ENCODE peak calls at places on chromosomes 13 and 19, in ten cellular contexts. F, Y, Q, K, P, B, A, Z, U and W are unnamed samples.

GRCh38 chr19:53998223-53998622 is 6.8 kb downstream of the CACNG6 start:
- DNase-seq in P (no peak), K (no peak), U (no peak), Z (no peak), B (no peak), Q (no peak), Y (no peak), A (no peak), F (no peak), W (no peak)

GRCh38 chr19:31356587-31357314 is 7.5 kb upstream of the TSHZ3 start:
- DNase-seq in Y (peak; percentile 54), Z (peak; percentile 51), U (no peak), B (no peak), F (peak; percentile 45), P (no peak), K (no peak), Q (no peak), A (no peak), W (no peak)

GRCh38 chr13:51927129-51927528 is 65.4 kb downstream of the CCDC70 start:
- DNase-seq in A (no peak), P (no peak), Q (no peak), U (no peak), K (no peak), Y (no peak), F (no peak), B (no peak), Z (no peak), W (no peak)

GRCh38 chr13:27852491-27852890 is 60.2 kb downstream of the GSX1 start:
- DNase-seq in U (no peak), Y (no peak), Q (no peak), A (no peak), B (no peak), Z (no peak), K (no peak), F (no peak), P (no peak), W (no peak)

GRCh38 chr19:19606021-19606420 is 12.5 kb downstream of the PBX4 start:
- DNase-seq in A (no peak), Y (no peak), B (no peak), K (no peak), U (peak; percentile 95), Q (no peak), F (no peak), Z (no peak), P (no peak), W (no peak)

GRCh38 chr13:75316427-75316826 is 165.5 kb downstream of the TBC1D4 start:
- DNase-seq in K (peak; percentile 29), Q (no peak), A (no peak), B (no peak), U (peak; percentile 40), F (no peak), Y (no peak), Z (no peak), P (no peak), W (no peak)

GRCh38 chr19:17688853-17689595 is 870 bp upstream of the UNC13A start:
- DNase-seq in K (no peak), U (no peak), Y (no peak), F (no peak), B (no peak), A (no peak), P (no peak), Z (no peak), Q (no peak), W (no peak)

GRCh38 chr19:46821512-46822359 is 28.9 kb downstream of the AP2S1 start:
- DNase-seq in Y (no peak), A (no peak), P (no peak), Z (peak; percentile 42), Q (peak; percentile 2), F (no peak), K (no peak), B (no peak), U (no peak), W (no peak)

GRCh38 chr13:24261566-24261965 is 47.8 kb upstream of the C1QTNF9 start:
- DNase-seq in Q (no peak), U (no peak), Z (no peak), P (no peak), F (no peak), A (no peak), Y (no peak), K (no peak), B (no peak), W (no peak)

GRCh38 chr13:60787083-60787482 is 390.1 kb downstream of the TDRD3 start:
- DNase-seq in P (no peak), U (peak; percentile 53), K (no peak), Q (no peak), F (no peak), Y (no peak), B (no peak), A (no peak), Z (no peak), W (no peak)